ENCODE peak calls at places on chromosomes 11 and 22, in nine cellular contexts. One of them, this sample, is unnamed.

GRCh38 chr11:60175860-60176275 is 7.0 kb downstream of the MS4A6A start:
- DNase-seq in cardiac fibroblast: no peak
- DNase-seq in bronchial epithelial cell: no peak
- DNase-seq in thoracic aorta: no peak
- DNase-seq in spleen: no peak
- DNase-seq in right atrium auricular region: no peak
- DNase-seq in IMR-90: no peak
- DNase-seq in transverse colon: no peak
- DNase-seq in breast epithelium: no peak
- DNase-seq in this sample: no peak

GRCh38 chr11:113331436-113331835 is 17.1 kb downstream of the TTC12 start:
- DNase-seq in cardiac fibroblast: no peak
- DNase-seq in bronchial epithelial cell: no peak
- DNase-seq in IMR-90: no peak
- DNase-seq in spleen: no peak
- DNase-seq in thoracic aorta: no peak
- DNase-seq in right atrium auricular region: no peak
- DNase-seq in breast epithelium: no peak
- DNase-seq in transverse colon: no peak
- DNase-seq in this sample: no peak

GRCh38 chr11:19817870-19818269 is 105.2 kb downstream of the NAV2 start:
- DNase-seq in IMR-90: no peak
- DNase-seq in transverse colon: no peak
- DNase-seq in spleen: no peak
- DNase-seq in cardiac fibroblast: no peak
- DNase-seq in breast epithelium: no peak
- DNase-seq in thoracic aorta: no peak
- DNase-seq in right atrium auricular region: no peak
- DNase-seq in bronchial epithelial cell: no peak
- DNase-seq in this sample: no peak

GRCh38 chr11:61888590-61888989 is 2.8 kb downstream of the FADS3 start:
- DNase-seq in thoracic aorta: no peak
- DNase-seq in IMR-90: no peak
- DNase-seq in spleen: no peak
- DNase-seq in cardiac fibroblast: no peak
- DNase-seq in bronchial epithelial cell: no peak
- DNase-seq in transverse colon: no peak
- DNase-seq in breast epithelium: no peak
- DNase-seq in right atrium auricular region: no peak
- DNase-seq in this sample: no peak

GRCh38 chr22:21594865-21595452 is 27.4 kb downstream of the UBE2L3 start:
- DNase-seq in right atrium auricular region: no peak
- DNase-seq in cardiac fibroblast: no peak
- DNase-seq in thoracic aorta: no peak
- DNase-seq in spleen: no peak
- DNase-seq in transverse colon: no peak
- DNase-seq in bronchial epithelial cell: no peak
- DNase-seq in breast epithelium: no peak
- DNase-seq in IMR-90: no peak
- DNase-seq in this sample: no peak

GRCh38 chr22:26762503-26763170 is 105.2 kb downstream of the MIAT start:
- DNase-seq in breast epithelium: no peak
- DNase-seq in IMR-90: no peak
- DNase-seq in right atrium auricular region: no peak
- DNase-seq in spleen: no peak
- DNase-seq in bronchial epithelial cell: peak; percentile 49
- DNase-seq in transverse colon: no peak
- DNase-seq in thoracic aorta: no peak
- DNase-seq in cardiac fibroblast: no peak
- DNase-seq in this sample: no peak

GRCh38 chr11:99634581-99634980 is 613.8 kb downstream of the CNTN5 start:
- DNase-seq in cardiac fibroblast: no peak
- DNase-seq in IMR-90: no peak
- DNase-seq in transverse colon: no peak
- DNase-seq in bronchial epithelial cell: no peak
- DNase-seq in thoracic aorta: no peak
- DNase-seq in spleen: no peak
- DNase-seq in right atrium auricular region: no peak
- DNase-seq in breast epithelium: no peak
- DNase-seq in this sample: no peak

GRCh38 chr11:20669833-20670684 is 673 bp downstream of the NELL1 start:
- DNase-seq in cardiac fibroblast: no peak
- DNase-seq in breast epithelium: no peak
- DNase-seq in right atrium auricular region: no peak
- DNase-seq in IMR-90: no peak
- DNase-seq in spleen: no peak
- DNase-seq in thoracic aorta: no peak
- DNase-seq in transverse colon: no peak
- DNase-seq in bronchial epithelial cell: no peak
- DNase-seq in this sample: no peak

GRCh38 chr11:102115557-102115956 is 5.3 kb downstream of the YAP1 start:
- DNase-seq in bronchial epithelial cell: peak; percentile 41
- DNase-seq in transverse colon: peak; percentile 9
- DNase-seq in thoracic aorta: no peak
- DNase-seq in spleen: no peak
- DNase-seq in IMR-90: peak; percentile 79
- DNase-seq in breast epithelium: no peak
- DNase-seq in right atrium auricular region: no peak
- DNase-seq in cardiac fibroblast: peak; percentile 52
- DNase-seq in this sample: peak; percentile 86

GRCh38 chr11:91800208-91800914 is 424.3 kb upstream of the FAT3 start:
- DNase-seq in thoracic aorta: no peak
- DNase-seq in breast epithelium: no peak
- DNase-seq in right atrium auricular region: no peak
- DNase-seq in spleen: no peak
- DNase-seq in IMR-90: no peak
- DNase-seq in bronchial epithelial cell: no peak
- DNase-seq in cardiac fibroblast: no peak
- DNase-seq in transverse colon: no peak
- DNase-seq in this sample: no peak

GRCh38 chr11:100515087-100515486 is 172.0 kb upstream of the ARHGAP42 start:
- DNase-seq in IMR-90: peak; percentile 42
- DNase-seq in breast epithelium: no peak
- DNase-seq in spleen: no peak
- DNase-seq in right atrium auricular region: no peak
- DNase-seq in bronchial epithelial cell: peak; percentile 73
- DNase-seq in thoracic aorta: no peak
- DNase-seq in transverse colon: no peak
- DNase-seq in cardiac fibroblast: peak; percentile 7
- DNase-seq in this sample: no peak

GRCh38 chr11:11558826-11559225 is 63.0 kb downstream of the GALNT18 start:
- DNase-seq in breast epithelium: no peak
- DNase-seq in spleen: no peak
- DNase-seq in thoracic aorta: no peak
- DNase-seq in cardiac fibroblast: no peak
- DNase-seq in IMR-90: no peak
- DNase-seq in bronchial epithelial cell: peak; percentile 18
- DNase-seq in right atrium auricular region: no peak
- DNase-seq in transverse colon: no peak
- DNase-seq in this sample: no peak

GRCh38 chr11:94089356-94089755 is 39.3 kb upstream of the PANX1 start:
- DNase-seq in cardiac fibroblast: no peak
- DNase-seq in right atrium auricular region: no peak
- DNase-seq in breast epithelium: no peak
- DNase-seq in transverse colon: no peak
- DNase-seq in bronchial epithelial cell: no peak
- DNase-seq in IMR-90: no peak
- DNase-seq in thoracic aorta: no peak
- DNase-seq in spleen: no peak
- DNase-seq in this sample: peak; percentile 25

GRCh38 chr22:32584650-32585049 is 110.0 kb downstream of the FBXO7 start:
- DNase-seq in spleen: no peak
- DNase-seq in cardiac fibroblast: peak; percentile 81
- DNase-seq in IMR-90: peak; percentile 64
- DNase-seq in transverse colon: no peak
- DNase-seq in right atrium auricular region: no peak
- DNase-seq in thoracic aorta: no peak
- DNase-seq in breast epithelium: no peak
- DNase-seq in bronchial epithelial cell: no peak
- DNase-seq in this sample: no peak

GRCh38 chr22:24176630-24177029 is 4.7 kb upstream of the SUSD2 start:
- DNase-seq in spleen: no peak
- DNase-seq in right atrium auricular region: peak; percentile 70
- DNase-seq in bronchial epithelial cell: no peak
- DNase-seq in transverse colon: no peak
- DNase-seq in breast epithelium: no peak
- DNase-seq in cardiac fibroblast: peak; percentile 18
- DNase-seq in thoracic aorta: no peak
- DNase-seq in IMR-90: no peak
- DNase-seq in this sample: no peak

GRCh38 chr11:68164437-68164836 is 43.2 kb upstream of the CHKA start:
- DNase-seq in breast epithelium: no peak
- DNase-seq in cardiac fibroblast: no peak
- DNase-seq in right atrium auricular region: no peak
- DNase-seq in spleen: no peak
- DNase-seq in bronchial epithelial cell: peak; percentile 83
- DNase-seq in IMR-90: peak; percentile 66
- DNase-seq in thoracic aorta: no peak
- DNase-seq in transverse colon: no peak
- DNase-seq in this sample: no peak

GRCh38 chr22:32987081-32987631 is 71.0 kb downstream of the SYN3 start:
- DNase-seq in spleen: no peak
- DNase-seq in cardiac fibroblast: no peak
- DNase-seq in thoracic aorta: no peak
- DNase-seq in IMR-90: no peak
- DNase-seq in transverse colon: no peak
- DNase-seq in right atrium auricular region: peak; percentile 42
- DNase-seq in breast epithelium: peak; percentile 82
- DNase-seq in bronchial epithelial cell: peak; percentile 89
- DNase-seq in this sample: no peak

GRCh38 chr11:29782447-29782846 is 234.4 kb downstream of the KCNA4 start:
- DNase-seq in bronchial epithelial cell: peak; percentile 3
- DNase-seq in transverse colon: no peak
- DNase-seq in right atrium auricular region: no peak
- DNase-seq in thoracic aorta: no peak
- DNase-seq in breast epithelium: no peak
- DNase-seq in IMR-90: no peak
- DNase-seq in spleen: no peak
- DNase-seq in cardiac fibroblast: no peak
- DNase-seq in this sample: no peak

GRCh38 chr11:74388678-74389327 is 9.4 kb downstream of the PGM2L1 start:
- DNase-seq in transverse colon: peak; percentile 58
- DNase-seq in cardiac fibroblast: peak; percentile 66
- DNase-seq in thoracic aorta: peak; percentile 19
- DNase-seq in breast epithelium: no peak
- DNase-seq in bronchial epithelial cell: peak; percentile 64
- DNase-seq in right atrium auricular region: peak; percentile 67
- DNase-seq in spleen: no peak
- DNase-seq in IMR-90: peak; percentile 55
- DNase-seq in this sample: no peak

GRCh38 chr22:44668190-44668885 is 33.7 kb upstream of the PRR5 start:
- DNase-seq in transverse colon: no peak
- DNase-seq in IMR-90: no peak
- DNase-seq in thoracic aorta: no peak
- DNase-seq in right atrium auricular region: no peak
- DNase-seq in spleen: peak; percentile 87
- DNase-seq in cardiac fibroblast: no peak
- DNase-seq in bronchial epithelial cell: no peak
- DNase-seq in breast epithelium: no peak
- DNase-seq in this sample: no peak
- TF ChIP-seq CTCF in transverse colon: no peak
- TF ChIP-seq CTCF in IMR-90: peak; percentile 5
- TF ChIP-seq CTCF in thoracic aorta: no peak
- TF ChIP-seq CTCF in right atrium auricular region: peak; percentile 21
- TF ChIP-seq CTCF in spleen: no peak
- TF ChIP-seq CTCF in cardiac fibroblast: no peak
- TF ChIP-seq CTCF in bronchial epithelial cell: no peak
- TF ChIP-seq CTCF in breast epithelium: no peak
- TF ChIP-seq CTCF in this sample: peak; percentile 6

GRCh38 chr11:57644748-57645715 is 4.7 kb downstream of the YPEL4 start:
- DNase-seq in IMR-90: peak; percentile 67
- DNase-seq in bronchial epithelial cell: peak; percentile 56
- DNase-seq in breast epithelium: peak; percentile 85
- DNase-seq in thoracic aorta: peak; percentile 71
- DNase-seq in spleen: peak; percentile 92
- DNase-seq in cardiac fibroblast: peak; percentile 81
- DNase-seq in right atrium auricular region: peak; percentile 92
- DNase-seq in transverse colon: peak; percentile 87
- DNase-seq in this sample: no peak
- H3K4me3 ChIP-seq in IMR-90: no peak overlapping the region
- H3K4me3 ChIP-seq in bronchial epithelial cell: no peak overlapping the region
- H3K4me3 ChIP-seq in breast epithelium: no peak overlapping the region
- H3K4me3 ChIP-seq in thoracic aorta: peak overlapping the region; percentile 34
- H3K4me3 ChIP-seq in spleen: no peak overlapping the region
- H3K4me3 ChIP-seq in cardiac fibroblast: no peak overlapping the region
- H3K4me3 ChIP-seq in right atrium auricular region: no peak overlapping the region
- H3K4me3 ChIP-seq in transverse colon: no peak overlapping the region
- H3K4me3 ChIP-seq in this sample: no peak overlapping the region

GRCh38 chr11:1825039-1825740 is 9.6 kb upstream of the SYT8 start:
- DNase-seq in transverse colon: peak; percentile 62
- DNase-seq in thoracic aorta: no peak
- DNase-seq in cardiac fibroblast: peak; percentile 56
- DNase-seq in right atrium auricular region: no peak
- DNase-seq in bronchial epithelial cell: no peak
- DNase-seq in breast epithelium: no peak
- DNase-seq in IMR-90: no peak
- DNase-seq in spleen: peak; percentile 87
- DNase-seq in this sample: no peak
- TF ChIP-seq CTCF in transverse colon: peak; percentile 63
- TF ChIP-seq CTCF in thoracic aorta: peak; percentile 41
- TF ChIP-seq CTCF in cardiac fibroblast: peak; percentile 54
- TF ChIP-seq CTCF in right atrium auricular region: peak; percentile 52
- TF ChIP-seq CTCF in bronchial epithelial cell: peak; percentile 71
- TF ChIP-seq CTCF in breast epithelium: no peak
- TF ChIP-seq CTCF in IMR-90: peak; percentile 23
- TF ChIP-seq CTCF in spleen: peak; percentile 50
- TF ChIP-seq CTCF in this sample: peak; percentile 54

GRCh38 chr11:77637345-77638165 is at the start of gene CLNS1A:
- DNase-seq in right atrium auricular region: peak; percentile 89
- DNase-seq in IMR-90: peak; percentile 85
- DNase-seq in cardiac fibroblast: peak; percentile 92
- DNase-seq in bronchial epithelial cell: peak; percentile 76
- DNase-seq in transverse colon: peak; percentile 87
- DNase-seq in breast epithelium: peak; percentile 84
- DNase-seq in spleen: peak; percentile 94
- DNase-seq in thoracic aorta: peak; percentile 68
- DNase-seq in this sample: peak; percentile 60

GRCh38 chr11:77634724-77635123 is 2.9 kb downstream of the CLNS1A start:
- DNase-seq in breast epithelium: no peak
- DNase-seq in bronchial epithelial cell: no peak
- DNase-seq in cardiac fibroblast: no peak
- DNase-seq in thoracic aorta: no peak
- DNase-seq in transverse colon: no peak
- DNase-seq in spleen: no peak
- DNase-seq in right atrium auricular region: no peak
- DNase-seq in IMR-90: no peak
- DNase-seq in this sample: no peak

GRCh38 chr11:77630311-77630710 is 7.3 kb downstream of the CLNS1A start:
- DNase-seq in spleen: no peak
- DNase-seq in bronchial epithelial cell: no peak
- DNase-seq in IMR-90: no peak
- DNase-seq in cardiac fibroblast: no peak
- DNase-seq in breast epithelium: no peak
- DNase-seq in thoracic aorta: no peak
- DNase-seq in right atrium auricular region: no peak
- DNase-seq in transverse colon: no peak
- DNase-seq in this sample: no peak

GRCh38 chr11:77636738-77637344 is 753 bp downstream of the CLNS1A start:
- DNase-seq in spleen: no peak
- DNase-seq in thoracic aorta: no peak
- DNase-seq in cardiac fibroblast: no peak
- DNase-seq in transverse colon: no peak
- DNase-seq in bronchial epithelial cell: no peak
- DNase-seq in IMR-90: no peak
- DNase-seq in right atrium auricular region: no peak
- DNase-seq in breast epithelium: no peak
- DNase-seq in this sample: no peak

GRCh38 chr11:77633856-77634425 is 3.7 kb downstream of the CLNS1A start:
- DNase-seq in transverse colon: no peak
- DNase-seq in thoracic aorta: no peak
- DNase-seq in spleen: no peak
- DNase-seq in right atrium auricular region: no peak
- DNase-seq in breast epithelium: no peak
- DNase-seq in IMR-90: no peak
- DNase-seq in cardiac fibroblast: peak; percentile 73
- DNase-seq in bronchial epithelial cell: no peak
- DNase-seq in this sample: no peak
- H3K4me3 ChIP-seq in transverse colon: no peak overlapping the region
- H3K4me3 ChIP-seq in thoracic aorta: no peak overlapping the region
- H3K4me3 ChIP-seq in spleen: no peak overlapping the region
- H3K4me3 ChIP-seq in right atrium auricular region: no peak overlapping the region
- H3K4me3 ChIP-seq in breast epithelium: no peak overlapping the region
- H3K4me3 ChIP-seq in IMR-90: no peak overlapping the region
- H3K4me3 ChIP-seq in cardiac fibroblast: no peak overlapping the region
- H3K4me3 ChIP-seq in bronchial epithelial cell: no peak overlapping the region
- H3K4me3 ChIP-seq in this sample: no peak overlapping the region